ENCODE peak calls at places on chromosomes 2 and 18, in six cellular contexts. K is GM12865; J is NCI-H2081; R is stimulated activated CD8-positive, alpha-beta memory T cell treated with anti-CD3 and anti-CD28 coated beads, Interleukin-15, amount 100 ng/mL, for 4 hours; C is smooth muscle cell of the brain vasculature; E is GM19239. Z is an unnamed sample.

GRCh38 chr18:79560042-79560860 is 119.4 kb upstream of the CTDP1 start:
- DNase-seq in R (no peak), E (no peak), C (no peak), J (no peak), K (no peak), Z (no peak)

GRCh38 chr18:67926929-67927864 is 410.7 kb upstream of the DSEL start:
- DNase-seq in K (no peak), E (no peak), R (no peak), J (no peak), C (no peak), Z (no peak)

GRCh38 chr2:11007331-11007909 is 95.7 kb downstream of the KCNF1 start:
- DNase-seq in J (no peak), K (no peak), R (no peak), E (no peak), C (no peak), Z (no peak)

GRCh38 chr18:75036941-75037516 is 171.9 kb downstream of the PTGR3 start:
- DNase-seq in C (no peak), K (no peak), R (no peak), J (no peak), E (no peak), Z (no peak)

GRCh38 chr18:62164855-62165487 is 21.9 kb downstream of the PIGN start:
- DNase-seq in R (no peak), J (no peak), E (no peak), K (no peak), C (no peak), Z (no peak)

GRCh38 chr2:12321017-12321641 is 395.6 kb upstream of the TRIB2 start:
- DNase-seq in C (peak; percentile 49), K (no peak), E (no peak), J (no peak), R (no peak), Z (no peak)

GRCh38 chr18:52451252-52451651 is 111.3 kb downstream of the DCC start:
- DNase-seq in E (no peak), J (no peak), K (no peak), C (no peak), R (no peak), Z (no peak)

GRCh38 chr2:10880586-10881321 is 31.0 kb upstream of the KCNF1 start:
- DNase-seq in E (no peak), R (no peak), C (no peak), K (no peak), J (no peak), Z (no peak)

GRCh38 chr2:127175406-127175805 is 44.7 kb downstream of the CYP27C1 start:
- DNase-seq in K (no peak), E (no peak), J (no peak), C (no peak), R (no peak), Z (no peak)

GRCh38 chr18:58897994-58898393 is 33.3 kb downstream of the ZNF532 start:
- DNase-seq in E (no peak), C (no peak), K (no peak), R (no peak), J (no peak), Z (no peak)